ENCODE peak calls at places on chromosome 22, in five cellular contexts. A, L, J, X and E are unnamed samples.

GRCh38 chr22:17411213-17411612 is 42.0 kb downstream of the CECR2 start:
- DNase-seq in A (peak; percentile 93), J (no peak), X (no peak), L (no peak), E (no peak)

GRCh38 chr22:46693634-46694422 is 44.2 kb downstream of the CERK start:
- DNase-seq in A (no peak), J (no peak), X (no peak), L (no peak), E (no peak)

GRCh38 chr22:19966908-19967750 is 25.5 kb upstream of the TXNRD2 start:
- DNase-seq in X (no peak), A (no peak), J (no peak), L (no peak), E (no peak)

GRCh38 chr22:48940266-48940987 is 887.2 kb downstream of the BRD1 start:
- DNase-seq in A (no peak), L (no peak), J (no peak), X (no peak), E (no peak)

GRCh38 chr22:43004362-43005035 is 10.4 kb downstream of the PACSIN2 start:
- DNase-seq in X (no peak), J (no peak), A (no peak), L (no peak), E (no peak)

GRCh38 chr22:49735411-49736311 is 92.0 kb downstream of the BRD1 start:
- DNase-seq in X (no peak), J (no peak), A (no peak), L (peak; percentile 40), E (peak; percentile 86)

GRCh38 chr22:38314140-38314991 is 2.9 kb downstream of the CSNK1E start:
- DNase-seq in X (no peak), L (no peak), A (no peak), J (no peak), E (no peak)

GRCh38 chr22:18071968-18072310 is 5.9 kb upstream of the PEX26 start:
- DNase-seq in X (no peak), L (no peak), J (no peak), A (no peak), E (no peak)

GRCh38 chr22:24153353-24153752 is 27.9 kb upstream of the SUSD2 start:
- DNase-seq in A (no peak), J (no peak), X (no peak), L (no peak), E (no peak)

GRCh38 chr22:32622004-32622761 is 147.6 kb downstream of the FBXO7 start:
- DNase-seq in X (peak; percentile 51), J (peak; percentile 36), L (no peak), A (no peak), E (peak; percentile 21)

GRCh38 chr22:17243524-17243923 is 24.3 kb upstream of the ADA2 start:
- DNase-seq in A (no peak), J (no peak), X (no peak), L (no peak), E (no peak)

GRCh38 chr22:46575915-46576555 is 38.6 kb upstream of the CELSR1 start:
- DNase-seq in A (no peak), L (no peak), J (no peak), X (no peak), E (no peak)

GRCh38 chr22:36610567-36610966 is 81.6 kb upstream of the EIF3D start:
- DNase-seq in X (no peak), A (no peak), L (no peak), J (no peak), E (no peak)

GRCh38 chr22:23365961-23366360 is 185.7 kb downstream of the BCR start:
- DNase-seq in J (no peak), A (no peak), L (no peak), X (no peak), E (no peak)